ENCODE peak calls at places on chromosomes 5 and 9, in eight cellular contexts. One of them, this sample, is unnamed.

GRCh38 chr9:80503692-80504400 is 932.1 kb downstream of the TLE4 start:
- DNase-seq in AG09309: no peak
- DNase-seq in ovary: no peak
- DNase-seq in GM12865: no peak
- DNase-seq in K562: no peak
- DNase-seq in bronchial epithelial cell: no peak
- DNase-seq in spleen: no peak
- DNase-seq in HFFc6: no peak
- DNase-seq in this sample: no peak

GRCh38 chr5:146595088-146595487 is 79.1 kb upstream of the GPR151 start:
- DNase-seq in spleen: no peak
- DNase-seq in ovary: no peak
- DNase-seq in AG09309: no peak
- DNase-seq in GM12865: no peak
- DNase-seq in K562: no peak
- DNase-seq in bronchial epithelial cell: no peak
- DNase-seq in HFFc6: no peak
- DNase-seq in this sample: no peak

GRCh38 chr5:68303038-68303738 is 87.6 kb downstream of the PIK3R1 start:
- DNase-seq in ovary: no peak
- DNase-seq in K562: no peak
- DNase-seq in GM12865: peak; percentile 66
- DNase-seq in bronchial epithelial cell: peak; percentile 75
- DNase-seq in HFFc6: no peak
- DNase-seq in AG09309: no peak
- DNase-seq in spleen: no peak
- DNase-seq in this sample: no peak

GRCh38 chr5:128002420-128002819 is 81.1 kb upstream of the SLC12A2 start:
- DNase-seq in AG09309: no peak
- DNase-seq in bronchial epithelial cell: no peak
- DNase-seq in K562: no peak
- DNase-seq in GM12865: no peak
- DNase-seq in ovary: no peak
- DNase-seq in HFFc6: no peak
- DNase-seq in spleen: no peak
- DNase-seq in this sample: no peak

GRCh38 chr9:94600258-94600657 is 6.6 kb upstream of the FBP2 start:
- DNase-seq in K562: no peak
- DNase-seq in AG09309: no peak
- DNase-seq in GM12865: no peak
- DNase-seq in ovary: no peak
- DNase-seq in spleen: no peak
- DNase-seq in HFFc6: no peak
- DNase-seq in bronchial epithelial cell: no peak
- DNase-seq in this sample: no peak

GRCh38 chr5:142390303-142390840 is 65.6 kb upstream of the SPRY4 start:
- DNase-seq in K562: no peak
- DNase-seq in spleen: no peak
- DNase-seq in ovary: no peak
- DNase-seq in AG09309: peak; percentile 17
- DNase-seq in GM12865: no peak
- DNase-seq in bronchial epithelial cell: no peak
- DNase-seq in HFFc6: no peak
- DNase-seq in this sample: no peak

GRCh38 chr5:135560858-135561257 is 17.9 kb downstream of the CXCL14 start:
- DNase-seq in GM12865: peak; percentile 84
- DNase-seq in K562: peak; percentile 85
- DNase-seq in HFFc6: peak; percentile 74
- DNase-seq in AG09309: no peak
- DNase-seq in ovary: peak; percentile 55
- DNase-seq in bronchial epithelial cell: peak; percentile 57
- DNase-seq in spleen: peak; percentile 81
- DNase-seq in this sample: peak; percentile 88

GRCh38 chr5:143086851-143087637 is 316.4 kb downstream of the NR3C1 start:
- DNase-seq in ovary: no peak
- DNase-seq in GM12865: no peak
- DNase-seq in bronchial epithelial cell: peak; percentile 93
- DNase-seq in K562: no peak
- DNase-seq in HFFc6: peak; percentile 82
- DNase-seq in AG09309: peak; percentile 77
- DNase-seq in spleen: no peak
- DNase-seq in this sample: no peak

GRCh38 chr9:69674741-69675438 is 2.7 kb upstream of the APBA1 start:
- DNase-seq in AG09309: peak; percentile 83
- DNase-seq in spleen: no peak
- DNase-seq in GM12865: no peak
- DNase-seq in bronchial epithelial cell: peak; percentile 87
- DNase-seq in K562: no peak
- DNase-seq in HFFc6: peak; percentile 92
- DNase-seq in ovary: no peak
- DNase-seq in this sample: no peak

GRCh38 chr5:16378762-16379161 is 86.8 kb downstream of the ZNF622 start:
- DNase-seq in bronchial epithelial cell: no peak
- DNase-seq in K562: no peak
- DNase-seq in GM12865: no peak
- DNase-seq in spleen: no peak
- DNase-seq in ovary: no peak
- DNase-seq in AG09309: no peak
- DNase-seq in HFFc6: no peak
- DNase-seq in this sample: no peak

GRCh38 chr5:142412581-142412980 is 87.8 kb upstream of the SPRY4 start:
- DNase-seq in K562: no peak
- DNase-seq in bronchial epithelial cell: no peak
- DNase-seq in GM12865: no peak
- DNase-seq in AG09309: no peak
- DNase-seq in ovary: no peak
- DNase-seq in HFFc6: no peak
- DNase-seq in spleen: no peak
- DNase-seq in this sample: no peak

GRCh38 chr9:123131258-123131657 is 97.8 kb downstream of the GPR21 start:
- DNase-seq in ovary: no peak
- DNase-seq in GM12865: no peak
- DNase-seq in K562: no peak
- DNase-seq in bronchial epithelial cell: peak; percentile 20
- DNase-seq in spleen: no peak
- DNase-seq in AG09309: peak; percentile 23
- DNase-seq in HFFc6: peak; percentile 54
- DNase-seq in this sample: no peak

GRCh38 chr5:181243020-181243520 is 636 bp downstream of the RACK1 start:
- DNase-seq in AG09309: no peak
- DNase-seq in ovary: no peak
- DNase-seq in bronchial epithelial cell: no peak
- DNase-seq in spleen: no peak
- DNase-seq in K562: peak; percentile 30
- DNase-seq in GM12865: no peak
- DNase-seq in HFFc6: no peak
- DNase-seq in this sample: no peak

GRCh38 chr9:127012250-127012649 is 97.7 kb downstream of the RALGPS1 start:
- DNase-seq in HFFc6: no peak
- DNase-seq in K562: no peak
- DNase-seq in ovary: no peak
- DNase-seq in spleen: no peak
- DNase-seq in GM12865: no peak
- DNase-seq in bronchial epithelial cell: no peak
- DNase-seq in AG09309: no peak
- DNase-seq in this sample: no peak

GRCh38 chr9:98958271-98958989 is 14.7 kb downstream of the COL15A1 start:
- DNase-seq in AG09309: peak; percentile 59
- DNase-seq in HFFc6: peak; percentile 95
- DNase-seq in GM12865: no peak
- DNase-seq in K562: no peak
- DNase-seq in spleen: no peak
- DNase-seq in bronchial epithelial cell: no peak
- DNase-seq in ovary: no peak
- DNase-seq in this sample: no peak

GRCh38 chr9:76866689-76867088 is 39.2 kb downstream of the PRUNE2 start:
- DNase-seq in AG09309: peak; percentile 62
- DNase-seq in ovary: no peak
- DNase-seq in K562: no peak
- DNase-seq in GM12865: no peak
- DNase-seq in spleen: no peak
- DNase-seq in HFFc6: peak; percentile 90
- DNase-seq in bronchial epithelial cell: peak; percentile 83
- DNase-seq in this sample: no peak

GRCh38 chr9:93059097-93059959 is 827 bp downstream of the SUSD3 start:
- DNase-seq in spleen: peak; percentile 89
- DNase-seq in AG09309: no peak
- DNase-seq in ovary: peak; percentile 60
- DNase-seq in HFFc6: no peak
- DNase-seq in bronchial epithelial cell: no peak
- DNase-seq in GM12865: peak; percentile 57
- DNase-seq in K562: peak; percentile 39
- DNase-seq in this sample: no peak

GRCh38 chr5:125198270-125198974 is 452.0 kb upstream of the ZNF608 start:
- DNase-seq in AG09309: peak; percentile 60
- DNase-seq in GM12865: peak; percentile 15
- DNase-seq in ovary: peak; percentile 73
- DNase-seq in HFFc6: peak; percentile 35
- DNase-seq in bronchial epithelial cell: peak; percentile 23
- DNase-seq in spleen: no peak
- DNase-seq in K562: no peak
- DNase-seq in this sample: no peak

GRCh38 chr5:179732918-179733763 is 519 bp downstream of the MAML1 start:
- DNase-seq in HFFc6: peak; percentile 16
- DNase-seq in bronchial epithelial cell: peak; percentile 30
- DNase-seq in GM12865: peak; percentile 50
- DNase-seq in spleen: peak; percentile 92
- DNase-seq in AG09309: no peak
- DNase-seq in ovary: peak; percentile 45
- DNase-seq in K562: peak; percentile 47
- DNase-seq in this sample: no peak

GRCh38 chr9:109114670-109115069 is 5.1 kb downstream of the TMEM245 start:
- DNase-seq in AG09309: peak; percentile 58
- DNase-seq in spleen: no peak
- DNase-seq in HFFc6: peak; percentile 51
- DNase-seq in K562: no peak
- DNase-seq in ovary: no peak
- DNase-seq in GM12865: peak; percentile 20
- DNase-seq in bronchial epithelial cell: peak; percentile 88
- DNase-seq in this sample: no peak

GRCh38 chr9:93022066-93022465 is 36.4 kb upstream of the SUSD3 start:
- DNase-seq in spleen: no peak
- DNase-seq in GM12865: no peak
- DNase-seq in K562: no peak
- DNase-seq in HFFc6: no peak
- DNase-seq in ovary: no peak
- DNase-seq in AG09309: no peak
- DNase-seq in bronchial epithelial cell: no peak
- DNase-seq in this sample: peak; percentile 56

GRCh38 chr5:123874600-123875201 is 362.7 kb downstream of the CSNK1G3 start:
- DNase-seq in GM12865: no peak
- DNase-seq in AG09309: no peak
- DNase-seq in K562: no peak
- DNase-seq in spleen: no peak
- DNase-seq in bronchial epithelial cell: no peak
- DNase-seq in HFFc6: no peak
- DNase-seq in ovary: no peak
- DNase-seq in this sample: no peak

GRCh38 chr5:119036101-119036762 is 34.7 kb upstream of the DMXL1 start:
- DNase-seq in K562: peak; percentile 31
- DNase-seq in GM12865: no peak
- DNase-seq in bronchial epithelial cell: peak; percentile 92
- DNase-seq in HFFc6: peak; percentile 78
- DNase-seq in ovary: no peak
- DNase-seq in spleen: no peak
- DNase-seq in AG09309: peak; percentile 48
- DNase-seq in this sample: no peak

DNA sequence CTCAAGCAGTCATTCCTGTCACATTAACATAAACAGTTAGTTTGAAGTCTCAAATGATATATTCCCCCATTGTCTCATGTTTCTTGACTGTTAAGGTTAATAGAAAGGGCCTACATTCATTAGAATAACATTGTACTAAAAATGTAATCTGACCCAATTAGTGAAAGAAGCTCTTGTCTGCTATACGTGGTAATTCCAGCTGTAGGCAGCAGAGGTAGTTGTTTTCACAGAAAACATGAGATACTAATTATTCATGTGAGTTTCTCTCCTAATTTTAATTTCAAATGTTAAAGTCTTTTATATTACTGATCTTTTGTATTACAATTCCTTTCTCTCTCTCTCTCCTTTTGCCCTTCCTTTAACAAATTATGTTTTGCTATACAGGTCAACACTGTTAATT is 26.0 kb upstream of the AP3B1 start:
- DNase-seq in spleen: no peak
- DNase-seq in HFFc6: peak; percentile 27
- DNase-seq in bronchial epithelial cell: peak; percentile 49
- DNase-seq in K562: peak; percentile 42
- DNase-seq in GM12865: peak; percentile 41
- DNase-seq in AG09309: peak; percentile 23
- DNase-seq in ovary: no peak
- DNase-seq in this sample: no peak
- TF ChIP-seq CTCF in spleen: peak; percentile 10
- TF ChIP-seq CTCF in HFFc6: peak; percentile 78
- TF ChIP-seq CTCF in bronchial epithelial cell: peak; percentile 48
- TF ChIP-seq CTCF in K562: peak; percentile 79
- TF ChIP-seq CTCF in GM12865: peak; percentile 48
- TF ChIP-seq CTCF in AG09309: peak; percentile 62
- TF ChIP-seq CTCF in ovary: peak; percentile 21
- TF ChIP-seq CTCF in this sample: peak; percentile 82

DNA sequence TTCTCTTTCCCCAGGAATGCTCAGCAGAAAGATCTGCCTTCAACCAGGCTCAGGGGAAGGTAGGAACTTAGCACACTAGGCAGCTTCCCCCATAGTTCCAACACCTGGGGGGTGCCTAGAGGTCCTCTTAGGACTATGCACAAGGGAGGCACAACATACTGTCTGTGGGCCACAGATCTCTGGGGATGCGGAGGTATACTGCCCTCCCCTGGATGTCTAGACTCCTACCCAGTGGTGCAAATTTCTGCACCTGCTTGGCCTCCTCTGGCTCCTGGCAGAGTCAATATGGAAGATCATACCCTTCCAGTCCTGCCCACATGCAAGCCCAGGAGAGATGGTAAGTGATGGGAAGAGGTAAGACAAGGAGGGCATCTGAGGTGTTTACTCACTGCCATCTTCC is 247.5 kb upstream of the DAPK1 start:
- DNase-seq in GM12865: no peak
- DNase-seq in HFFc6: no peak
- DNase-seq in bronchial epithelial cell: no peak
- DNase-seq in spleen: no peak
- DNase-seq in AG09309: no peak
- DNase-seq in K562: no peak
- DNase-seq in ovary: no peak
- DNase-seq in this sample: no peak
- TF ChIP-seq CTCF in GM12865: no peak
- TF ChIP-seq CTCF in HFFc6: peak; percentile 27
- TF ChIP-seq CTCF in bronchial epithelial cell: no peak
- TF ChIP-seq CTCF in spleen: no peak
- TF ChIP-seq CTCF in AG09309: no peak
- TF ChIP-seq CTCF in K562: no peak
- TF ChIP-seq CTCF in ovary: no peak
- TF ChIP-seq CTCF in this sample: peak; percentile 13

GRCh38 chr5:2378108-2378507 is 373.4 kb downstream of the IRX2 start:
- DNase-seq in ovary: no peak
- DNase-seq in HFFc6: no peak
- DNase-seq in K562: no peak
- DNase-seq in bronchial epithelial cell: no peak
- DNase-seq in GM12865: no peak
- DNase-seq in AG09309: no peak
- DNase-seq in spleen: no peak
- DNase-seq in this sample: no peak
- TF ChIP-seq CTCF in ovary: no peak
- TF ChIP-seq CTCF in HFFc6: no peak
- TF ChIP-seq CTCF in K562: no peak
- TF ChIP-seq CTCF in bronchial epithelial cell: no peak
- TF ChIP-seq CTCF in GM12865: no peak
- TF ChIP-seq CTCF in AG09309: no peak
- TF ChIP-seq CTCF in spleen: no peak
- TF ChIP-seq CTCF in this sample: no peak

GRCh38 chr5:36777105-36777757 is 99.3 kb upstream of the NIPBL start:
- DNase-seq in bronchial epithelial cell: peak; percentile 25
- DNase-seq in AG09309: no peak
- DNase-seq in ovary: peak; percentile 29
- DNase-seq in HFFc6: no peak
- DNase-seq in K562: peak; percentile 40
- DNase-seq in spleen: no peak
- DNase-seq in GM12865: peak; percentile 11
- DNase-seq in this sample: no peak
- TF ChIP-seq CTCF in bronchial epithelial cell: peak; percentile 18
- TF ChIP-seq CTCF in AG09309: peak; percentile 39
- TF ChIP-seq CTCF in ovary: no peak
- TF ChIP-seq CTCF in HFFc6: peak; percentile 50
- TF ChIP-seq CTCF in K562: peak; percentile 54
- TF ChIP-seq CTCF in spleen: peak; percentile 31
- TF ChIP-seq CTCF in GM12865: peak; percentile 11
- TF ChIP-seq CTCF in this sample: peak; percentile 73

This sample was measured in chondrocyte.